ENCODE peak calls at places on chromosomes 3 and 15, in nine cellular contexts. One of them, this sample, is unnamed.

GRCh38 chr3:154464440-154465148 is 34.6 kb upstream of the GPR149 start:
- DNase-seq in OCI-LY7: no peak
- DNase-seq in adrenal gland: no peak
- DNase-seq in GM12865: no peak
- DNase-seq in brain microvascular endothelial cell: no peak
- DNase-seq in sigmoid colon: no peak
- DNase-seq in neural crest cell: no peak
- DNase-seq in uterus: no peak
- DNase-seq in upper lobe of left lung: no peak
- DNase-seq in this sample: no peak

GRCh38 chr3:81550415-81550814 is 211.0 kb downstream of the GBE1 start:
- DNase-seq in neural crest cell: no peak
- DNase-seq in uterus: no peak
- DNase-seq in GM12865: no peak
- DNase-seq in upper lobe of left lung: no peak
- DNase-seq in sigmoid colon: no peak
- DNase-seq in OCI-LY7: no peak
- DNase-seq in brain microvascular endothelial cell: peak
- DNase-seq in adrenal gland: no peak
- DNase-seq in this sample: no peak

GRCh38 chr15:78841891-78842290 is 30.6 kb upstream of the ADAMTS7 start:
- DNase-seq in upper lobe of left lung: no peak
- DNase-seq in uterus: no peak
- DNase-seq in brain microvascular endothelial cell: no peak
- DNase-seq in neural crest cell: no peak
- DNase-seq in GM12865: no peak
- DNase-seq in adrenal gland: no peak
- DNase-seq in sigmoid colon: no peak
- DNase-seq in OCI-LY7: peak
- DNase-seq in this sample: no peak

GRCh38 chr3:124584552-124585391 is 145.5 kb upstream of the UMPS start:
- DNase-seq in uterus: peak
- DNase-seq in OCI-LY7: no peak
- DNase-seq in sigmoid colon: peak
- DNase-seq in adrenal gland: peak
- DNase-seq in neural crest cell: peak
- DNase-seq in upper lobe of left lung: peak
- DNase-seq in brain microvascular endothelial cell: peak
- DNase-seq in GM12865: peak
- DNase-seq in this sample: peak

GRCh38 chr3:159252274-159252673 is 450.4 kb downstream of the MFSD1 start:
- DNase-seq in sigmoid colon: no peak
- DNase-seq in brain microvascular endothelial cell: no peak
- DNase-seq in upper lobe of left lung: no peak
- DNase-seq in OCI-LY7: no peak
- DNase-seq in GM12865: no peak
- DNase-seq in adrenal gland: no peak
- DNase-seq in neural crest cell: no peak
- DNase-seq in uterus: no peak
- DNase-seq in this sample: no peak

GRCh38 chr3:45607790-45608189 is 13.2 kb downstream of the LIMD1 start:
- DNase-seq in neural crest cell: no peak
- DNase-seq in sigmoid colon: no peak
- DNase-seq in brain microvascular endothelial cell: no peak
- DNase-seq in uterus: no peak
- DNase-seq in adrenal gland: no peak
- DNase-seq in GM12865: no peak
- DNase-seq in upper lobe of left lung: no peak
- DNase-seq in OCI-LY7: no peak
- DNase-seq in this sample: no peak

GRCh38 chr3:101383156-101383575 is 62.8 kb upstream of the IMPG2 start:
- DNase-seq in neural crest cell: no peak
- DNase-seq in adrenal gland: no peak
- DNase-seq in GM12865: no peak
- DNase-seq in uterus: no peak
- DNase-seq in OCI-LY7: no peak
- DNase-seq in brain microvascular endothelial cell: peak
- DNase-seq in sigmoid colon: peak
- DNase-seq in upper lobe of left lung: no peak
- DNase-seq in this sample: no peak

GRCh38 chr15:60673918-60674558 is 195.1 kb upstream of the ICE2 start:
- DNase-seq in uterus: peak
- DNase-seq in adrenal gland: peak
- DNase-seq in GM12865: peak
- DNase-seq in upper lobe of left lung: peak
- DNase-seq in OCI-LY7: no peak
- DNase-seq in sigmoid colon: peak
- DNase-seq in neural crest cell: no peak
- DNase-seq in brain microvascular endothelial cell: peak
- DNase-seq in this sample: no peak

GRCh38 chr3:31636063-31636462 is 103.3 kb downstream of the STT3B start:
- DNase-seq in upper lobe of left lung: no peak
- DNase-seq in neural crest cell: no peak
- DNase-seq in sigmoid colon: no peak
- DNase-seq in GM12865: no peak
- DNase-seq in OCI-LY7: no peak
- DNase-seq in adrenal gland: no peak
- DNase-seq in brain microvascular endothelial cell: no peak
- DNase-seq in uterus: no peak
- DNase-seq in this sample: no peak

GRCh38 chr3:52004158-52004787 is 8.6 kb upstream of the RPL29 start:
- DNase-seq in brain microvascular endothelial cell: no peak
- DNase-seq in neural crest cell: peak
- DNase-seq in adrenal gland: no peak
- DNase-seq in upper lobe of left lung: no peak
- DNase-seq in sigmoid colon: no peak
- DNase-seq in uterus: no peak
- DNase-seq in GM12865: peak
- DNase-seq in OCI-LY7: no peak
- DNase-seq in this sample: no peak

GRCh38 chr3:105984837-105985236 is 116.0 kb upstream of the CBLB start:
- DNase-seq in adrenal gland: no peak
- DNase-seq in uterus: no peak
- DNase-seq in brain microvascular endothelial cell: no peak
- DNase-seq in GM12865: no peak
- DNase-seq in OCI-LY7: no peak
- DNase-seq in sigmoid colon: no peak
- DNase-seq in upper lobe of left lung: no peak
- DNase-seq in neural crest cell: no peak
- DNase-seq in this sample: no peak

GRCh38 chr3:197132916-197133530 is 103.4 kb upstream of the MELTF start:
- DNase-seq in brain microvascular endothelial cell: no peak
- DNase-seq in adrenal gland: no peak
- DNase-seq in neural crest cell: no peak
- DNase-seq in sigmoid colon: no peak
- DNase-seq in upper lobe of left lung: no peak
- DNase-seq in OCI-LY7: no peak
- DNase-seq in uterus: no peak
- DNase-seq in GM12865: no peak
- DNase-seq in this sample: no peak

GRCh38 chr3:157807286-157807685 is 298.9 kb downstream of the SHOX2 start:
- DNase-seq in neural crest cell: no peak
- DNase-seq in uterus: no peak
- DNase-seq in brain microvascular endothelial cell: no peak
- DNase-seq in OCI-LY7: no peak
- DNase-seq in GM12865: no peak
- DNase-seq in upper lobe of left lung: no peak
- DNase-seq in sigmoid colon: no peak
- DNase-seq in adrenal gland: no peak
- DNase-seq in this sample: no peak

GRCh38 chr3:101847328-101847727 is 2.0 kb upstream of the NFKBIZ start:
- DNase-seq in neural crest cell: no peak
- DNase-seq in uterus: no peak
- DNase-seq in OCI-LY7: no peak
- DNase-seq in GM12865: no peak
- DNase-seq in brain microvascular endothelial cell: no peak
- DNase-seq in adrenal gland: no peak
- DNase-seq in sigmoid colon: no peak
- DNase-seq in upper lobe of left lung: no peak
- DNase-seq in this sample: no peak

GRCh38 chr15:36882487-36883108 is 217.8 kb downstream of the MEIS2 start:
- DNase-seq in uterus: no peak
- DNase-seq in adrenal gland: no peak
- DNase-seq in OCI-LY7: no peak
- DNase-seq in GM12865: no peak
- DNase-seq in sigmoid colon: no peak
- DNase-seq in neural crest cell: no peak
- DNase-seq in brain microvascular endothelial cell: no peak
- DNase-seq in upper lobe of left lung: peak
- DNase-seq in this sample: no peak

GRCh38 chr3:36480916-36481648 is 100.8 kb downstream of the STAC start:
- DNase-seq in neural crest cell: no peak
- DNase-seq in upper lobe of left lung: no peak
- DNase-seq in brain microvascular endothelial cell: peak
- DNase-seq in OCI-LY7: no peak
- DNase-seq in adrenal gland: no peak
- DNase-seq in GM12865: no peak
- DNase-seq in sigmoid colon: no peak
- DNase-seq in uterus: no peak
- DNase-seq in this sample: no peak

GRCh38 chr3:132535575-132536441 is 61.3 kb upstream of the ACKR4 start:
- DNase-seq in sigmoid colon: peak
- DNase-seq in upper lobe of left lung: peak
- DNase-seq in brain microvascular endothelial cell: peak
- DNase-seq in uterus: peak
- DNase-seq in adrenal gland: peak
- DNase-seq in neural crest cell: peak
- DNase-seq in GM12865: peak
- DNase-seq in OCI-LY7: peak
- DNase-seq in this sample: peak

GRCh38 chr15:43762824-43763223 is 13.9 kb downstream of the ELL3 start:
- DNase-seq in uterus: no peak
- DNase-seq in sigmoid colon: no peak
- DNase-seq in brain microvascular endothelial cell: peak
- DNase-seq in OCI-LY7: no peak
- DNase-seq in adrenal gland: no peak
- DNase-seq in GM12865: no peak
- DNase-seq in neural crest cell: no peak
- DNase-seq in upper lobe of left lung: no peak
- DNase-seq in this sample: no peak

GRCh38 chr3:39541917-39542329 is 74.4 kb downstream of the MOBP start:
- DNase-seq in uterus: no peak
- DNase-seq in brain microvascular endothelial cell: no peak
- DNase-seq in adrenal gland: no peak
- DNase-seq in GM12865: no peak
- DNase-seq in neural crest cell: no peak
- DNase-seq in OCI-LY7: peak
- DNase-seq in sigmoid colon: no peak
- DNase-seq in upper lobe of left lung: no peak
- DNase-seq in this sample: no peak
- TF ChIP-seq CTCF in uterus: peak
- TF ChIP-seq CTCF in brain microvascular endothelial cell: peak
- TF ChIP-seq CTCF in adrenal gland: peak
- TF ChIP-seq CTCF in GM12865: peak
- TF ChIP-seq CTCF in neural crest cell: peak
- TF ChIP-seq CTCF in OCI-LY7: peak
- TF ChIP-seq CTCF in sigmoid colon: no peak
- TF ChIP-seq CTCF in upper lobe of left lung: no peak
- TF ChIP-seq CTCF in this sample: no peak

DNA sequence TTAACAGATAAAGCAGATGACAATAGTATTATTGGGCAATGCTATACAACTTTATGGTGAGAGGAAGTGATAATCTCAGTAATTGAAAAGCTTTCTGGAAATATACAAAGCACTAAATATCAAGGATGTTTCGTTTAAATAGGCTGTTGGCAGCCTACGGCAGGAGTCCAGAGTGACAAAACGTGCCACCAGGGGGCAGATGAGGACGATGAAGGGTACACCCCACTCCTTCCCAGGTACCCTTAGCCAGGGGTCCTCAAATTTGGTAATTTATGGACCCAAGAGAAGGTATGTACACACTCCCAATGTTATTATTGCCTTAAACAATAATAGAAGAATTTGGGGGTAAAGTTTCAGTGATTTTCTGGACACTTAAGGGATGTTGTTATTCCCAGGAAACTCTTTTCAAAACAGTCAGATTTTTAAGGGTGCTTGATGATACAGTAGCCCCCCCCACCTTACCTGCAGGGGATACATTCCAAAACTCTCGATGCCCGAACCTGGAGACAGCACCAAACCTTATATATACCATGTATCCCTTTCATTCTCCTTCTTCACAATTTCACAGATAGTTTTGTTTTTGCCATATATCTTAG is 1.4 kb upstream of the MAGEL2 start:
- DNase-seq in GM12865: no peak
- DNase-seq in sigmoid colon: no peak
- DNase-seq in brain microvascular endothelial cell: no peak
- DNase-seq in upper lobe of left lung: no peak
- DNase-seq in adrenal gland: peak
- DNase-seq in neural crest cell: peak
- DNase-seq in uterus: peak
- DNase-seq in OCI-LY7: peak
- DNase-seq in this sample: no peak
- TF ChIP-seq CTCF in GM12865: no peak
- TF ChIP-seq CTCF in sigmoid colon: peak
- TF ChIP-seq CTCF in brain microvascular endothelial cell: peak
- TF ChIP-seq CTCF in upper lobe of left lung: no peak
- TF ChIP-seq CTCF in adrenal gland: peak
- TF ChIP-seq CTCF in neural crest cell: peak
- TF ChIP-seq CTCF in uterus: peak
- TF ChIP-seq CTCF in OCI-LY7: peak
- TF ChIP-seq CTCF in this sample: peak

DNA sequence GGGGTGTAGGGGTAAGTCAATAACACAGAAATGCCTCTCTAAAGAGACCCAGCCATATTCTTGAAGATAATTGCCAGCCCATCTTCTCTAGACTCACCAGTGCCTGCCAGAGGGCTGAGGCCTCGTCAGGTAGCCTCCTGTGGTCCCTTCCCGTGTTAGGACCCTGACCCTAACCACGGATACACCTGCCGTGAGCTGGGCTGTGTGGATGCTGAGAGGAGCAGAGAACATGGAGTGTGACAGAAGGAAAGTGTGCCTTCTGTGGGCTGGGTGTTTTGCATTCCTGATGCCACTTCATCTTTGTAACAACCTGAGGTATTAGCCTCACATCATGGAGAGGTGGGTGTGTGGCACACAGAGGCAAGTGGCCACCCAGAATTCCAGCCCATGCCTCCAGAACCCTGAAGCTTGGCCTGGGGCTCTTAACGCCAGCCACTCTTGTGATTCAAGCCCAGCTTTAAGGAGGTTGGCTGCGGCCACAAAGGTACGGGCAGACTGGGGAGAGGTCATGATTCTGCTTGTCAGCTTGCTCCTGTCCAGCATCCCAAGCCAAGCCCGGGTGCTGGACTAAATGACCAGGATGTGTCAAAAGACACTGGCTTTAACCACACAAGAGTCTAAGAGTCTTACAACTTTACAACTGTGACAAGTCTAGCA is 21.1 kb upstream of the ABTB1 start:
- DNase-seq in upper lobe of left lung: no peak
- DNase-seq in GM12865: no peak
- DNase-seq in brain microvascular endothelial cell: no peak
- DNase-seq in OCI-LY7: no peak
- DNase-seq in sigmoid colon: no peak
- DNase-seq in neural crest cell: no peak
- DNase-seq in adrenal gland: no peak
- DNase-seq in uterus: no peak
- DNase-seq in this sample: no peak
- TF ChIP-seq CTCF in upper lobe of left lung: no peak
- TF ChIP-seq CTCF in GM12865: no peak
- TF ChIP-seq CTCF in brain microvascular endothelial cell: no peak
- TF ChIP-seq CTCF in OCI-LY7: no peak
- TF ChIP-seq CTCF in sigmoid colon: no peak
- TF ChIP-seq CTCF in neural crest cell: no peak
- TF ChIP-seq CTCF in adrenal gland: no peak
- TF ChIP-seq CTCF in uterus: no peak
- TF ChIP-seq CTCF in this sample: no peak

GRCh38 chr3:177521305-177521704 is 324.0 kb upstream of the TBL1XR1 start:
- DNase-seq in GM12865: no peak
- DNase-seq in neural crest cell: no peak
- DNase-seq in adrenal gland: no peak
- DNase-seq in brain microvascular endothelial cell: no peak
- DNase-seq in sigmoid colon: no peak
- DNase-seq in upper lobe of left lung: peak
- DNase-seq in uterus: no peak
- DNase-seq in OCI-LY7: peak
- DNase-seq in this sample: no peak
- TF ChIP-seq CTCF in GM12865: no peak
- TF ChIP-seq CTCF in neural crest cell: no peak
- TF ChIP-seq CTCF in adrenal gland: no peak
- TF ChIP-seq CTCF in brain microvascular endothelial cell: no peak
- TF ChIP-seq CTCF in sigmoid colon: no peak
- TF ChIP-seq CTCF in upper lobe of left lung: no peak
- TF ChIP-seq CTCF in uterus: no peak
- TF ChIP-seq CTCF in OCI-LY7: peak
- TF ChIP-seq CTCF in this sample: no peak